ENCODE peak calls at places on chromosomes 16 and 17, in four cellular contexts. Q is stimulated activated CD8-positive, alpha-beta memory T cell treated with anti-CD3 and anti-CD28 coated beads, Interleukin-7, amount 100 ng/mL, for 24 hours; A is NCI-H1092; U is tibial artery. D is an unnamed sample.

GRCh38 chr16:4377573-4378146 is 6.0 kb downstream of the VASN start:
- DNase-seq in U (peak; percentile 77), Q (no peak), A (no peak), D (no peak)

GRCh38 chr16:2963611-2964415 is at the start of gene KREMEN2:
- DNase-seq in U (no peak), A (no peak), Q (no peak), D (peak; percentile 39)

GRCh38 chr16:47142469-47143328 is 1.0 kb downstream of the NETO2 start:
- DNase-seq in Q (no peak), A (no peak), U (no peak), D (peak; percentile 71)

GRCh38 chr16:58426095-58426494 is 33.8 kb downstream of the GINS3 start:
- DNase-seq in U (peak; percentile 68), A (no peak), Q (no peak), D (no peak)

GRCh38 chr16:58513874-58514273 is 1.4 kb upstream of the SETD6 start:
- DNase-seq in A (no peak), U (no peak), Q (no peak), D (no peak)

GRCh38 chr17:2059125-2059836 is 4.4 kb downstream of the HIC1 start:
- DNase-seq in U (no peak), A (no peak), Q (no peak), D (no peak)

GRCh38 chr17:79051306-79051705 is 23.3 kb upstream of the ENGASE start:
- DNase-seq in Q (no peak), A (no peak), U (no peak), D (no peak)

GRCh38 chr16:84190731-84191388 is at the start of gene ADAD2:
- DNase-seq in Q (no peak), U (no peak), A (no peak), D (no peak)

GRCh38 chr17:74759243-74759801 is 10.9 kb downstream of the NHERF1 start:
- DNase-seq in A (no peak), Q (no peak), U (no peak), D (no peak)

GRCh38 chr16:71230122-71230845 is at the start of gene HYDIN:
- DNase-seq in U (no peak), A (peak; percentile 78), Q (no peak), D (peak; percentile 68)

GRCh38 chr17:40399185-40399584 is 18.5 kb downstream of the TOP2A start:
- DNase-seq in Q (no peak), A (peak; percentile 63), U (no peak), D (peak; percentile 24)

GRCh38 chr16:68069511-68070248 is 15.5 kb upstream of the NFATC3 start:
- DNase-seq in Q (no peak), U (no peak), A (peak; percentile 26), D (no peak)

GRCh38 chr16:595942-596735 is 6.3 kb downstream of the RAB40C start:
- DNase-seq in Q (no peak), A (no peak), U (no peak), D (no peak)

GRCh38 chr16:52873997-52874500 is 178.6 kb downstream of the CHD9NB start:
- DNase-seq in U (no peak), Q (no peak), A (no peak), D (no peak)

GRCh38 chr16:54657058-54657708 is 273.5 kb upstream of the IRX5 start:
- DNase-seq in Q (no peak), U (peak; percentile 76), A (no peak), D (no peak)

GRCh38 chr16:57627184-57627871 is 1.1 kb upstream of the ADGRG1 start:
- DNase-seq in Q (no peak), U (no peak), A (no peak), D (no peak)

GRCh38 chr16:1788095-1788707 is 5.3 kb downstream of the IGFALS start:
- DNase-seq in Q (no peak), A (no peak), U (peak; percentile 56), D (no peak)

GRCh38 chr17:18999394-18999793 is 5.2 kb downstream of the FAM83G start:
- DNase-seq in U (no peak), Q (no peak), A (no peak), D (no peak)

GRCh38 chr16:57696240-57696639 is 1.6 kb downstream of the DRC7 start:
- DNase-seq in U (no peak), A (no peak), Q (no peak), D (no peak)

GRCh38 chr16:5036228-5037156 is 2.8 kb upstream of the NAGPA start:
- DNase-seq in A (no peak), U (no peak), Q (no peak), D (no peak)

GRCh38 chr16:23587726-23588125 is 8.4 kb downstream of the NDUFAB1 start:
- DNase-seq in A (no peak), Q (no peak), U (no peak), D (no peak)

GRCh38 chr17:35912339-35912912 is 18.1 kb downstream of the RDM1 start:
- DNase-seq in Q (no peak), A (no peak), U (peak; percentile 27), D (no peak)

GRCh38 chr17:33854596-33854995 is 400.5 kb upstream of the CCL2 start:
- DNase-seq in A (no peak), U (no peak), Q (no peak), D (no peak)

GRCh38 chr16:31476305-31477219 is 4.6 kb downstream of the TGFB1I1 start:
- DNase-seq in A (no peak), Q (peak; percentile 81), U (peak; percentile 81), D (no peak)

GRCh38 chr16:87169509-87169985 is 147.6 kb downstream of the C16orf95 start:
- DNase-seq in Q (no peak), A (peak; percentile 39), U (no peak), D (no peak)

GRCh38 chr17:12737740-12738469 is 51.4 kb upstream of the ARHGAP44 start:
- DNase-seq in U (no peak), A (no peak), Q (no peak), D (no peak)

GRCh38 chr16:1634541-1634940 is 22.4 kb downstream of the CRAMP1 start:
- DNase-seq in U (no peak), Q (no peak), A (no peak), D (no peak)

GRCh38 chr16:17213974-17214373 is 256.8 kb downstream of the XYLT1 start:
- DNase-seq in A (no peak), U (no peak), Q (no peak), D (no peak)

GRCh38 chr17:9252525-9252924 is 231.2 kb downstream of the NTN1 start:
- DNase-seq in A (no peak), Q (no peak), U (no peak), D (no peak)

GRCh38 chr16:58022601-58023371 is 2.8 kb upstream of the MMP15 start:
- DNase-seq in A (peak; percentile 89), U (peak; percentile 84), Q (no peak), D (peak; percentile 78)

GRCh38 chr16:31064882-31065461 is 9.1 kb downstream of the ZNF668 start:
- DNase-seq in Q (no peak), A (no peak), U (no peak), D (no peak)